ENCODE peak calls at places on chromosome X, in five cellular contexts. One of them, this sample, is unnamed.

GRCh38 chrX:19272452-19272851 is 71.3 kb upstream of the PDHA1 start:
- DNase-seq in fibroblast of pulmonary artery: peak; percentile 0
- DNase-seq in ACHN: peak; percentile 1
- DNase-seq in T-helper 17 cell: no peak
- DNase-seq in fibroblast of mammary gland: peak; percentile 12
- DNase-seq in this sample: no peak

GRCh38 chrX:100424012-100424411 is 13.9 kb upstream of the PCDH19 start:
- DNase-seq in ACHN: no peak
- DNase-seq in fibroblast of pulmonary artery: peak; percentile 17
- DNase-seq in fibroblast of mammary gland: peak; percentile 5
- DNase-seq in T-helper 17 cell: no peak
- DNase-seq in this sample: no peak

GRCh38 chrX:21741869-21742701 is 15.8 kb downstream of the SMPX start:
- DNase-seq in T-helper 17 cell: no peak
- DNase-seq in fibroblast of pulmonary artery: no peak
- DNase-seq in ACHN: no peak
- DNase-seq in fibroblast of mammary gland: peak; percentile 11
- DNase-seq in this sample: no peak

GRCh38 chrX:2474963-2475726 is 25.6 kb downstream of the DHRSX start:
- DNase-seq in ACHN: no peak
- DNase-seq in fibroblast of mammary gland: no peak
- DNase-seq in fibroblast of pulmonary artery: no peak
- DNase-seq in T-helper 17 cell: no peak
- DNase-seq in this sample: no peak

GRCh38 chrX:2334237-2334636 is 166.5 kb downstream of the DHRSX start:
- DNase-seq in fibroblast of pulmonary artery: no peak
- DNase-seq in T-helper 17 cell: no peak
- DNase-seq in ACHN: peak; percentile 2
- DNase-seq in fibroblast of mammary gland: no peak
- DNase-seq in this sample: no peak

GRCh38 chrX:23737413-23737812 is 5.7 kb downstream of the ACOT9 start:
- DNase-seq in fibroblast of mammary gland: peak; percentile 47
- DNase-seq in ACHN: no peak
- DNase-seq in fibroblast of pulmonary artery: peak; percentile 18
- DNase-seq in T-helper 17 cell: no peak
- DNase-seq in this sample: no peak

GRCh38 chrX:107025538-107025937 is 25.5 kb upstream of the MORC4 start:
- DNase-seq in fibroblast of mammary gland: peak; percentile 45
- DNase-seq in ACHN: peak; percentile 21
- DNase-seq in fibroblast of pulmonary artery: peak; percentile 48
- DNase-seq in T-helper 17 cell: no peak
- DNase-seq in this sample: no peak

GRCh38 chrX:124098089-124098488 is 136.6 kb downstream of the STAG2 start:
- DNase-seq in T-helper 17 cell: no peak
- DNase-seq in fibroblast of mammary gland: peak; percentile 54
- DNase-seq in fibroblast of pulmonary artery: peak; percentile 48
- DNase-seq in ACHN: peak; percentile 27
- DNase-seq in this sample: no peak

GRCh38 chrX:141733371-141733770 is 34.8 kb upstream of the SPANXD start:
- DNase-seq in T-helper 17 cell: no peak
- DNase-seq in fibroblast of mammary gland: peak; percentile 28
- DNase-seq in fibroblast of pulmonary artery: peak; percentile 28
- DNase-seq in ACHN: no peak
- DNase-seq in this sample: no peak